ENCODE peak calls at places on chromosomes 12 and 14, in nine cellular contexts. Q is BJ; H is astrocyte; M is CD4-positive, alpha-beta memory T cell; L is upper lobe of right lung; R is neuronal stem cell; U is naive thymus-derived CD4-positive, alpha-beta T cell; F is HCT116; E is heart right ventricle. I is an unnamed sample.

GRCh38 chr14:90844321-90844720 is 28.1 kb upstream of the TTC7B start:
- DNase-seq in Q (no peak), H (no peak), M (no peak), L (peak; percentile 13), R (no peak), U (no peak), F (no peak), E (no peak), I (no peak)

GRCh38 chr14:102951799-102952198 is 29.3 kb downstream of the AMN start:
- DNase-seq in Q (no peak), H (peak; percentile 61), M (no peak), L (no peak), R (no peak), U (no peak), F (no peak), E (no peak), I (no peak)

GRCh38 chr12:14366211-14366762 is 805 bp downstream of the ATF7IP start:
- DNase-seq in Q (no peak), H (peak; percentile 35), M (peak; percentile 45), L (no peak), R (no peak), U (no peak), F (no peak), E (no peak), I (no peak)

GRCh38 chr14:93959239-93960107 is 16.9 kb downstream of the ASB2 start:
- DNase-seq in Q (peak; percentile 72), H (peak; percentile 86), M (peak; percentile 99), L (peak; percentile 78), R (no peak), U (peak; percentile 79), F (peak; percentile 88), E (no peak), I (no peak)

GRCh38 chr12:13289644-13290285 is 93.2 kb downstream of the EMP1 start:
- DNase-seq in Q (no peak), H (peak; percentile 4), M (no peak), L (no peak), R (no peak), U (no peak), F (no peak), E (no peak), I (peak; percentile 51)

GRCh38 chr12:76030378-76031080 is 1.0 kb downstream of the PHLDA1 start:
- DNase-seq in Q (no peak), H (no peak), M (peak; percentile 66), L (peak; percentile 72), R (no peak), U (peak; percentile 44), F (no peak), E (peak; percentile 34), I (peak; percentile 39)

GRCh38 chr12:118357327-118358007 is 15.2 kb downstream of the TAOK3 start:
- DNase-seq in Q (no peak), H (no peak), M (peak; percentile 78), L (no peak), R (no peak), U (peak; percentile 62), F (peak; percentile 63), E (no peak), I (no peak)

GRCh38 chr12:90268574-90268973 is 559.9 kb upstream of the ATP2B1 start:
- DNase-seq in Q (no peak), H (no peak), M (no peak), L (no peak), R (no peak), U (no peak), F (no peak), E (no peak), I (no peak)

GRCh38 chr14:90866822-90867221 is 50.6 kb upstream of the TTC7B start:
- DNase-seq in Q (no peak), H (no peak), M (no peak), L (no peak), R (no peak), U (no peak), F (no peak), E (no peak), I (no peak)

GRCh38 chr12:41917827-41918445 is 226.7 kb downstream of the GXYLT1 start:
- DNase-seq in Q (no peak), H (peak; percentile 12), M (no peak), L (no peak), R (no peak), U (no peak), F (no peak), E (no peak), I (no peak)

GRCh38 chr12:103933237-103933636 is 3.0 kb downstream of the HSP90B1 start:
- DNase-seq in Q (no peak), H (no peak), M (no peak), L (no peak), R (peak; percentile 37), U (no peak), F (no peak), E (no peak), I (no peak)

GRCh38 chr14:55705651-55706340 is 125.8 kb downstream of the KTN1 start:
- DNase-seq in Q (no peak), H (peak; percentile 13), M (no peak), L (peak; percentile 82), R (no peak), U (no peak), F (no peak), E (no peak), I (no peak)

GRCh38 chr14:67472726-67473125 is 15.8 kb downstream of the TMEM229B start:
- DNase-seq in Q (no peak), H (no peak), M (no peak), L (no peak), R (no peak), U (no peak), F (no peak), E (no peak), I (no peak)

GRCh38 chr12:53193040-53193439 is 12.3 kb upstream of the CSAD start:
- DNase-seq in Q (no peak), H (no peak), M (no peak), L (no peak), R (no peak), U (no peak), F (no peak), E (no peak), I (no peak)

GRCh38 chr14:34247605-34248004 is 214.4 kb downstream of the SPTSSA start:
- DNase-seq in Q (no peak), H (peak; percentile 39), M (no peak), L (no peak), R (no peak), U (no peak), F (no peak), E (no peak), I (no peak)

GRCh38 chr12:113271853-113272561 is 50.7 kb downstream of the TPCN1 start:
- DNase-seq in Q (peak; percentile 52), H (peak; percentile 70), M (no peak), L (peak; percentile 85), R (no peak), U (no peak), F (no peak), E (peak; percentile 74), I (peak; percentile 67)

GRCh38 chr14:39176263-39177167 is 1.5 kb downstream of the PNN start:
- DNase-seq in Q (no peak), H (no peak), M (no peak), L (no peak), R (no peak), U (no peak), F (no peak), E (no peak), I (no peak)

GRCh38 chr14:39175445-39176262 is 600 bp downstream of the PNN start:
- DNase-seq in Q (no peak), H (peak; percentile 23), M (no peak), L (peak; percentile 76), R (no peak), U (no peak), F (no peak), E (no peak), I (peak; percentile 63)

GRCh38 chr14:39179042-39179441 is 4.0 kb downstream of the PNN start:
- DNase-seq in Q (no peak), H (no peak), M (no peak), L (no peak), R (no peak), U (no peak), F (no peak), E (no peak), I (no peak)

GRCh38 chr14:39174560-39175444 is at the start of gene PNN:
- DNase-seq in Q (peak; percentile 97), H (peak; percentile 99), M (peak; percentile 100), L (peak; percentile 97), R (peak; percentile 98), U (peak; percentile 99), F (peak; percentile 99), E (peak; percentile 94), I (peak; percentile 95)

GRCh38 chr14:39177168-39177545 is 2.1 kb downstream of the PNN start:
- DNase-seq in Q (no peak), H (no peak), M (no peak), L (no peak), R (no peak), U (no peak), F (no peak), E (no peak), I (no peak)
- H3K36me3 ChIP-seq in Q (peaks cover 19% of the 10 kb centered on the region), H (peaks cover 54% of the 10 kb centered on the region), M (peaks cover 51% of the 10 kb centered on the region), L (peaks cover 60% of the 10 kb centered on the region), R (peaks cover 64% of the 10 kb centered on the region), U (peaks cover 43% of the 10 kb centered on the region), F (peaks cover 63% of the 10 kb centered on the region), E (peaks cover 6% of the 10 kb centered on the region), I (peaks cover 58% of the 10 kb centered on the region)

GRCh38 chr14:52000631-52001030 is 11.3 kb downstream of the RTRAF start:
- DNase-seq in Q (no peak), H (no peak), M (no peak), L (no peak), R (no peak), U (no peak), F (no peak), E (no peak), I (no peak)
- H3K36me3 ChIP-seq in Q (peaks cover 12% of the 10 kb centered on the region), H (peaks cover 82% of the 10 kb centered on the region), M (peaks cover 55% of the 10 kb centered on the region), L (peaks cover 85% of the 10 kb centered on the region), R (peaks cover 100% of the 10 kb centered on the region), U (peaks cover 37% of the 10 kb centered on the region), F (peaks cover 45% of the 10 kb centered on the region), E (no peaks in the 10 kb centered on the region), I (no peaks in the 10 kb centered on the region)

DNA sequence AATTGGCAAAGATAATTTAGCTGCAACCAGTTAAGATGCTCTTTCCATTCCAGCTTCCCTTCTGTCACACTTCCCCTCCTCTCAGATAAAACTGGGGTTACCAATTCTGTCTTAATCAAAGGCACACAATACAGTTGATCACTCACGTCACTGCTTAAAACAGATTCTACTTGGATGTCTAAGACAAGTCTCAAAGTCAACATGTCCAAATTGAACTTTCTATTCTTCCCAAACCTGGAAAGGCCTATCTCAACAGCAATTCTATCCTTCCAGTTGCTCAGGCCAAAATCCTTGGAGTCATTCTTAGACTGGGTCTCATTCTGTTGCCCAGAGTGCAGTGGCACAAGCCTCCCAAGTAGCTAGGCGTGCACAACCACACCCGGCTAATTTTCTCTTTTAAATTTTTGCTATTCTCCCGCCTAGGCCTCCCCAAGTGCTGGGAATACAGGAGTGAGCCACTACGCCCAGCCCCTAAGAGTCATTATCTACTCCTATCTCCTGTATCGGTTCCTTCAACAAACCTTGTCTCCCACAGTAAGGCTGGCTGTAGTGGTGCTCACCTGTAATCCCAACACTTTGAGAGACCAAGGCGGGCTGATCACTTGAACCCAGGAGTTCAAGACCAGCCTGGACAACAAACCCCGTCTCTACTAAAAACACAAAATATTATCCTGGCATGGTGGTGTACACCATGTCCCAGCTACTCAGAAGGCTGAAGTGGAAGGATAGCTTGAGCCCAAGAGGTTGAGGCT is 4.8 kb downstream of the RPS29 start:
- DNase-seq in Q (no peak), H (no peak), M (no peak), L (no peak), R (no peak), U (no peak), F (no peak), E (no peak), I (no peak)
- H3K36me3 ChIP-seq in Q (peaks cover 12% of the 10 kb centered on the region), H (peaks cover 36% of the 10 kb centered on the region), M (peaks cover 37% of the 10 kb centered on the region), L (peaks cover 45% of the 10 kb centered on the region), R (peaks cover 72% of the 10 kb centered on the region), U (peaks cover 16% of the 10 kb centered on the region), F (peaks cover 43% of the 10 kb centered on the region), E (no peaks in the 10 kb centered on the region), I (peaks cover 38% of the 10 kb centered on the region)

GRCh38 chr12:123989753-123990152 is 16.7 kb downstream of the ZNF664 start:
- DNase-seq in Q (no peak), H (no peak), M (no peak), L (no peak), R (no peak), U (no peak), F (no peak), E (no peak), I (no peak)
- H3K36me3 ChIP-seq in Q (peaks cover 4% of the 10 kb centered on the region), H (peaks cover 14% of the 10 kb centered on the region), M (peaks cover 28% of the 10 kb centered on the region), L (peaks cover 40% of the 10 kb centered on the region), R (peaks cover 93% of the 10 kb centered on the region), U (peaks cover 10% of the 10 kb centered on the region), F (peaks cover 20% of the 10 kb centered on the region), E (no peaks in the 10 kb centered on the region), I (no peaks in the 10 kb centered on the region)